ENCODE peak calls at places on chromosomes 2 and 18, in six cellular contexts. One of them, this sample, is unnamed.

GRCh38 chr2:74502720-74503505 is 3.5 kb upstream of the LBX2 start:
- DNase-seq in activated naive CD4-positive, alpha-beta T cell treated with anti-CD3 and anti-CD28 coated beads, Interleukin-2, amount 50 U/mL, for 72 hours: peak
- DNase-seq in AG20443: peak
- DNase-seq in heart right ventricle: peak
- DNase-seq in GM12864: no peak
- DNase-seq in NCI-H446 treated with DMSO at 0.1 percent for 48 hours: no peak
- DNase-seq in this sample: no peak

GRCh38 chr2:104473568-104473967 is 380.3 kb upstream of the POU3F3 start:
- DNase-seq in AG20443: no peak
- DNase-seq in NCI-H446 treated with DMSO at 0.1 percent for 48 hours: no peak
- DNase-seq in GM12864: no peak
- DNase-seq in activated naive CD4-positive, alpha-beta T cell treated with anti-CD3 and anti-CD28 coated beads, Interleukin-2, amount 50 U/mL, for 72 hours: no peak
- DNase-seq in heart right ventricle: no peak
- DNase-seq in this sample: no peak

GRCh38 chr18:75384144-75384543 is 43.4 kb downstream of the SMIM21 start:
- DNase-seq in AG20443: no peak
- DNase-seq in NCI-H446 treated with DMSO at 0.1 percent for 48 hours: no peak
- DNase-seq in GM12864: no peak
- DNase-seq in heart right ventricle: no peak
- DNase-seq in activated naive CD4-positive, alpha-beta T cell treated with anti-CD3 and anti-CD28 coated beads, Interleukin-2, amount 50 U/mL, for 72 hours: no peak
- DNase-seq in this sample: no peak

GRCh38 chr2:69798466-69798908 is 31.0 kb upstream of the GMCL1 start:
- DNase-seq in AG20443: peak
- DNase-seq in NCI-H446 treated with DMSO at 0.1 percent for 48 hours: no peak
- DNase-seq in activated naive CD4-positive, alpha-beta T cell treated with anti-CD3 and anti-CD28 coated beads, Interleukin-2, amount 50 U/mL, for 72 hours: no peak
- DNase-seq in GM12864: no peak
- DNase-seq in heart right ventricle: peak
- DNase-seq in this sample: no peak

GRCh38 chr2:42835577-42836371 is 43.4 kb upstream of the HAAO start:
- DNase-seq in GM12864: no peak
- DNase-seq in NCI-H446 treated with DMSO at 0.1 percent for 48 hours: no peak
- DNase-seq in activated naive CD4-positive, alpha-beta T cell treated with anti-CD3 and anti-CD28 coated beads, Interleukin-2, amount 50 U/mL, for 72 hours: no peak
- DNase-seq in heart right ventricle: no peak
- DNase-seq in AG20443: peak
- DNase-seq in this sample: no peak

GRCh38 chr2:223311889-223312288 is 259.9 kb downstream of the KCNE4 start:
- DNase-seq in NCI-H446 treated with DMSO at 0.1 percent for 48 hours: no peak
- DNase-seq in GM12864: no peak
- DNase-seq in activated naive CD4-positive, alpha-beta T cell treated with anti-CD3 and anti-CD28 coated beads, Interleukin-2, amount 50 U/mL, for 72 hours: no peak
- DNase-seq in AG20443: no peak
- DNase-seq in heart right ventricle: no peak
- DNase-seq in this sample: no peak

GRCh38 chr2:138356178-138356577 is 145.4 kb upstream of the SPOPL start:
- DNase-seq in heart right ventricle: no peak
- DNase-seq in NCI-H446 treated with DMSO at 0.1 percent for 48 hours: no peak
- DNase-seq in AG20443: peak
- DNase-seq in activated naive CD4-positive, alpha-beta T cell treated with anti-CD3 and anti-CD28 coated beads, Interleukin-2, amount 50 U/mL, for 72 hours: no peak
- DNase-seq in GM12864: no peak
- DNase-seq in this sample: no peak

GRCh38 chr18:42296723-42297122 is 341.7 kb downstream of the PIK3C3 start:
- DNase-seq in GM12864: no peak
- DNase-seq in AG20443: no peak
- DNase-seq in NCI-H446 treated with DMSO at 0.1 percent for 48 hours: no peak
- DNase-seq in heart right ventricle: no peak
- DNase-seq in activated naive CD4-positive, alpha-beta T cell treated with anti-CD3 and anti-CD28 coated beads, Interleukin-2, amount 50 U/mL, for 72 hours: no peak
- DNase-seq in this sample: no peak

GRCh38 chr2:161570424-161571050 is 53.7 kb upstream of the SLC4A10 start:
- DNase-seq in heart right ventricle: no peak
- DNase-seq in NCI-H446 treated with DMSO at 0.1 percent for 48 hours: no peak
- DNase-seq in AG20443: peak
- DNase-seq in GM12864: no peak
- DNase-seq in activated naive CD4-positive, alpha-beta T cell treated with anti-CD3 and anti-CD28 coated beads, Interleukin-2, amount 50 U/mL, for 72 hours: no peak
- DNase-seq in this sample: no peak

GRCh38 chr2:164620873-164621760 is at the start of gene GRB14:
- DNase-seq in heart right ventricle: peak
- DNase-seq in NCI-H446 treated with DMSO at 0.1 percent for 48 hours: peak
- DNase-seq in activated naive CD4-positive, alpha-beta T cell treated with anti-CD3 and anti-CD28 coated beads, Interleukin-2, amount 50 U/mL, for 72 hours: no peak
- DNase-seq in AG20443: peak
- DNase-seq in GM12864: no peak
- DNase-seq in this sample: no peak

GRCh38 chr2:39949131-39949530 is 170.1 kb upstream of the THUMPD2 start:
- DNase-seq in heart right ventricle: no peak
- DNase-seq in activated naive CD4-positive, alpha-beta T cell treated with anti-CD3 and anti-CD28 coated beads, Interleukin-2, amount 50 U/mL, for 72 hours: no peak
- DNase-seq in GM12864: no peak
- DNase-seq in AG20443: no peak
- DNase-seq in NCI-H446 treated with DMSO at 0.1 percent for 48 hours: no peak
- DNase-seq in this sample: no peak

GRCh38 chr2:229314117-229314516 is 43.0 kb upstream of the PID1 start:
- DNase-seq in heart right ventricle: no peak
- DNase-seq in AG20443: no peak
- DNase-seq in activated naive CD4-positive, alpha-beta T cell treated with anti-CD3 and anti-CD28 coated beads, Interleukin-2, amount 50 U/mL, for 72 hours: no peak
- DNase-seq in NCI-H446 treated with DMSO at 0.1 percent for 48 hours: no peak
- DNase-seq in GM12864: no peak
- DNase-seq in this sample: no peak

GRCh38 chr2:219041252-219041651 is at the start of gene CFAP65:
- DNase-seq in NCI-H446 treated with DMSO at 0.1 percent for 48 hours: peak
- DNase-seq in activated naive CD4-positive, alpha-beta T cell treated with anti-CD3 and anti-CD28 coated beads, Interleukin-2, amount 50 U/mL, for 72 hours: no peak
- DNase-seq in heart right ventricle: no peak
- DNase-seq in GM12864: no peak
- DNase-seq in AG20443: peak
- DNase-seq in this sample: no peak

GRCh38 chr18:13254971-13255927 is 36.7 kb downstream of the LDLRAD4 start:
- DNase-seq in activated naive CD4-positive, alpha-beta T cell treated with anti-CD3 and anti-CD28 coated beads, Interleukin-2, amount 50 U/mL, for 72 hours: no peak
- DNase-seq in NCI-H446 treated with DMSO at 0.1 percent for 48 hours: no peak
- DNase-seq in AG20443: no peak
- DNase-seq in heart right ventricle: no peak
- DNase-seq in GM12864: no peak
- DNase-seq in this sample: no peak

GRCh38 chr2:133532919-133533318 is 35.3 kb downstream of the NCKAP5 start:
- DNase-seq in GM12864: no peak
- DNase-seq in activated naive CD4-positive, alpha-beta T cell treated with anti-CD3 and anti-CD28 coated beads, Interleukin-2, amount 50 U/mL, for 72 hours: no peak
- DNase-seq in AG20443: peak
- DNase-seq in heart right ventricle: no peak
- DNase-seq in NCI-H446 treated with DMSO at 0.1 percent for 48 hours: no peak
- DNase-seq in this sample: no peak

GRCh38 chr2:222993920-222994650 is 57.9 kb upstream of the KCNE4 start:
- DNase-seq in GM12864: no peak
- DNase-seq in NCI-H446 treated with DMSO at 0.1 percent for 48 hours: peak
- DNase-seq in activated naive CD4-positive, alpha-beta T cell treated with anti-CD3 and anti-CD28 coated beads, Interleukin-2, amount 50 U/mL, for 72 hours: no peak
- DNase-seq in heart right ventricle: peak
- DNase-seq in AG20443: peak
- DNase-seq in this sample: no peak

GRCh38 chr2:27627963-27628766 is 647 bp downstream of the CCDC121 start:
- DNase-seq in AG20443: peak
- DNase-seq in heart right ventricle: no peak
- DNase-seq in activated naive CD4-positive, alpha-beta T cell treated with anti-CD3 and anti-CD28 coated beads, Interleukin-2, amount 50 U/mL, for 72 hours: no peak
- DNase-seq in NCI-H446 treated with DMSO at 0.1 percent for 48 hours: no peak
- DNase-seq in GM12864: no peak
- DNase-seq in this sample: no peak

GRCh38 chr2:20168048-20168726 is 56.7 kb downstream of the SDC1 start:
- DNase-seq in GM12864: no peak
- DNase-seq in AG20443: no peak
- DNase-seq in NCI-H446 treated with DMSO at 0.1 percent for 48 hours: no peak
- DNase-seq in activated naive CD4-positive, alpha-beta T cell treated with anti-CD3 and anti-CD28 coated beads, Interleukin-2, amount 50 U/mL, for 72 hours: no peak
- DNase-seq in heart right ventricle: no peak
- DNase-seq in this sample: no peak

GRCh38 chr2:8488001-8488738 is 193.7 kb upstream of the ID2 start:
- DNase-seq in AG20443: peak
- DNase-seq in activated naive CD4-positive, alpha-beta T cell treated with anti-CD3 and anti-CD28 coated beads, Interleukin-2, amount 50 U/mL, for 72 hours: peak
- DNase-seq in NCI-H446 treated with DMSO at 0.1 percent for 48 hours: no peak
- DNase-seq in GM12864: peak
- DNase-seq in heart right ventricle: no peak
- DNase-seq in this sample: peak

GRCh38 chr18:36630917-36631316 is 197.9 kb downstream of the TPGS2 start:
- DNase-seq in NCI-H446 treated with DMSO at 0.1 percent for 48 hours: no peak
- DNase-seq in GM12864: no peak
- DNase-seq in activated naive CD4-positive, alpha-beta T cell treated with anti-CD3 and anti-CD28 coated beads, Interleukin-2, amount 50 U/mL, for 72 hours: no peak
- DNase-seq in heart right ventricle: peak
- DNase-seq in AG20443: no peak
- DNase-seq in this sample: no peak

GRCh38 chr2:240820014-240820606 is at the start of gene KIF1A:
- DNase-seq in heart right ventricle: no peak
- DNase-seq in activated naive CD4-positive, alpha-beta T cell treated with anti-CD3 and anti-CD28 coated beads, Interleukin-2, amount 50 U/mL, for 72 hours: no peak
- DNase-seq in NCI-H446 treated with DMSO at 0.1 percent for 48 hours: peak
- DNase-seq in GM12864: no peak
- DNase-seq in AG20443: no peak
- DNase-seq in this sample: no peak

GRCh38 chr2:120390381-120391055 is 44.6 kb downstream of the INHBB start:
- DNase-seq in heart right ventricle: no peak
- DNase-seq in NCI-H446 treated with DMSO at 0.1 percent for 48 hours: no peak
- DNase-seq in AG20443: no peak
- DNase-seq in GM12864: no peak
- DNase-seq in activated naive CD4-positive, alpha-beta T cell treated with anti-CD3 and anti-CD28 coated beads, Interleukin-2, amount 50 U/mL, for 72 hours: no peak
- DNase-seq in this sample: no peak

GRCh38 chr2:180077295-180077906 is 70.3 kb upstream of the CWC22 start:
- DNase-seq in GM12864: no peak
- DNase-seq in heart right ventricle: no peak
- DNase-seq in activated naive CD4-positive, alpha-beta T cell treated with anti-CD3 and anti-CD28 coated beads, Interleukin-2, amount 50 U/mL, for 72 hours: no peak
- DNase-seq in AG20443: peak
- DNase-seq in NCI-H446 treated with DMSO at 0.1 percent for 48 hours: no peak
- DNase-seq in this sample: no peak

This sample was measured in GM12878.